ENCODE peak calls at places on chromosomes 13 and 19, in six cellular contexts. One of them, this sample, is unnamed.

GRCh38 chr19:38792250-38793111 is 3.5 kb downstream of the LGALS7B start:
- DNase-seq in cardiac muscle cell: peak
- DNase-seq in GM06990: peak
- DNase-seq in cardiac fibroblast: peak
- DNase-seq in kidney epithelial cell: no peak
- DNase-seq in left lung: peak
- DNase-seq in this sample: no peak

GRCh38 chr19:41501854-41502253 is 58.9 kb downstream of the ERICH4 start:
- DNase-seq in cardiac muscle cell: no peak
- DNase-seq in cardiac fibroblast: no peak
- DNase-seq in left lung: no peak
- DNase-seq in GM06990: no peak
- DNase-seq in kidney epithelial cell: no peak
- DNase-seq in this sample: no peak

GRCh38 chr13:112643759-112644459 is 45.9 kb upstream of the ATP11A start:
- DNase-seq in GM06990: no peak
- DNase-seq in left lung: peak
- DNase-seq in cardiac muscle cell: no peak
- DNase-seq in kidney epithelial cell: no peak
- DNase-seq in cardiac fibroblast: no peak
- DNase-seq in this sample: no peak

GRCh38 chr19:20038358-20039202 is 725 bp downstream of the ZNF682 start:
- DNase-seq in GM06990: no peak
- DNase-seq in cardiac muscle cell: no peak
- DNase-seq in left lung: no peak
- DNase-seq in cardiac fibroblast: peak
- DNase-seq in kidney epithelial cell: no peak
- DNase-seq in this sample: no peak

GRCh38 chr13:40082644-40083043 is 427.2 kb downstream of the COG6 start:
- DNase-seq in cardiac muscle cell: peak
- DNase-seq in cardiac fibroblast: peak
- DNase-seq in GM06990: no peak
- DNase-seq in kidney epithelial cell: no peak
- DNase-seq in left lung: no peak
- DNase-seq in this sample: no peak

GRCh38 chr19:33731886-33732285 is 64.8 kb upstream of the KCTD15 start:
- DNase-seq in kidney epithelial cell: no peak
- DNase-seq in cardiac fibroblast: no peak
- DNase-seq in left lung: no peak
- DNase-seq in GM06990: no peak
- DNase-seq in cardiac muscle cell: no peak
- DNase-seq in this sample: no peak

GRCh38 chr19:21158523-21159135 is 16.8 kb downstream of the ZNF431 start:
- DNase-seq in cardiac muscle cell: peak
- DNase-seq in cardiac fibroblast: peak
- DNase-seq in kidney epithelial cell: no peak
- DNase-seq in GM06990: no peak
- DNase-seq in left lung: no peak
- DNase-seq in this sample: no peak

GRCh38 chr19:16615788-16616187 is 12.2 kb downstream of the MED26 start:
- DNase-seq in GM06990: no peak
- DNase-seq in left lung: no peak
- DNase-seq in kidney epithelial cell: no peak
- DNase-seq in cardiac fibroblast: no peak
- DNase-seq in cardiac muscle cell: no peak
- DNase-seq in this sample: no peak

GRCh38 chr19:16067205-16067938 is 8.9 kb upstream of the TPM4 start:
- DNase-seq in cardiac muscle cell: peak
- DNase-seq in GM06990: no peak
- DNase-seq in cardiac fibroblast: peak
- DNase-seq in left lung: peak
- DNase-seq in kidney epithelial cell: no peak
- DNase-seq in this sample: no peak

GRCh38 chr13:43397110-43397509 is 373.7 kb downstream of the DNAJC15 start:
- DNase-seq in kidney epithelial cell: no peak
- DNase-seq in left lung: no peak
- DNase-seq in GM06990: no peak
- DNase-seq in cardiac fibroblast: peak
- DNase-seq in cardiac muscle cell: peak
- DNase-seq in this sample: no peak

GRCh38 chr13:51895906-51896888 is 34.4 kb downstream of the CCDC70 start:
- DNase-seq in cardiac muscle cell: peak
- DNase-seq in left lung: no peak
- DNase-seq in kidney epithelial cell: peak
- DNase-seq in cardiac fibroblast: peak
- DNase-seq in GM06990: no peak
- DNase-seq in this sample: no peak

DNA sequence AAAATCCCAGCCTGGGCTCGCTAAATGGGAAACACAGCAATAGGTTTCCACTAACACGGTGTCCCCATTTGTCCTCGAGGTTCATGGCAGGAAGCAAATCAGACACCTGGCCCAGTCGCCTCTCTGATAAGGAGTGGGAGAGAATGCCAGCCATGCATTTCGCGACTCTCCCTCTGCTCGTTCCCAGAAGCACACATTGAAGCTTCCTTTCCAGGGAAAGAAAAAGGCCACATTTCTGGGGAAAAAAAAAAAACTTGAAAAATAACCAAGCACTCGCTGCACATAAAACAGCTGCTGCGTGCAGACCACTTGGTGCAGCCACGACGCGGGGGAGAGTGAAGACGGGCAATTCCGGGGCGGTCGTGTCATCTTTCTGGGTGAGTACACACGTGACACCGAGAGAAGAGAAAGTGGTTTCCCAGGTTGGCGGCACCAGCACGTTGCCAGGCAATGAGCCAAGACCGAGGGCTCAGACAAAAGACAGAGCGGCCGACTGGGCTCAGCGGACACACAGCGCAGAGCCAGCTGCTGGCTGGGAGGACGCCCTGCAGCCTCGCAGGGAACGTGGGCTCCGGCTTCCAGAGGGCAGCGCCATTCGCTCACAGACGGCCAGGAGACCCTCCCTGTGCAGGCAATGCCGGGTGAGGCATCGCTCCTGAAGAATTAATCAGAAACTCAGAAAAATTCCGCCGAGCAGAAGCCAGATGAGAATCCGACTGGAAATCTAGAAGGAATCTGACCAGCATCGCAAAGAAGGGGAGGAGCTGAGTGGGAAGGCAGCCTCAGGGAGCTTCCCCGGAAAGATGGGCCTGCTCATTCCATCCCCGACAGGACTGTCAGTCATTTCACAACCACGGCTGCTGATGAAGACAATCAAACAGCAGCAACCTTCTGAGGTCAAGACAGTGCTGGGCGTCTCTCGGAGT is 83.2 kb upstream of the IRS2 start:
- DNase-seq in GM06990: peak
- DNase-seq in cardiac muscle cell: peak
- DNase-seq in left lung: peak
- DNase-seq in kidney epithelial cell: peak
- DNase-seq in cardiac fibroblast: peak
- DNase-seq in this sample: no peak
- TF ChIP-seq CTCF in GM06990: no peak
- TF ChIP-seq CTCF in cardiac muscle cell: peak
- TF ChIP-seq CTCF in left lung: no peak
- TF ChIP-seq CTCF in kidney epithelial cell: peak
- TF ChIP-seq CTCF in cardiac fibroblast: peak
- TF ChIP-seq CTCF in this sample: no peak

GRCh38 chr13:74134777-74135305 is 637 bp upstream of the KLF12 start:
- DNase-seq in kidney epithelial cell: no peak
- DNase-seq in cardiac fibroblast: peak
- DNase-seq in cardiac muscle cell: no peak
- DNase-seq in GM06990: no peak
- DNase-seq in left lung: peak
- DNase-seq in this sample: peak
- TF ChIP-seq CTCF in kidney epithelial cell: no peak
- TF ChIP-seq CTCF in cardiac fibroblast: no peak
- TF ChIP-seq CTCF in cardiac muscle cell: no peak
- TF ChIP-seq CTCF in GM06990: no peak
- TF ChIP-seq CTCF in left lung: no peak
- TF ChIP-seq CTCF in this sample: no peak

GRCh38 chr13:48400820-48401219 is 12.1 kb downstream of the LPAR6 start:
- DNase-seq in GM06990: no peak
- DNase-seq in left lung: no peak
- DNase-seq in kidney epithelial cell: no peak
- DNase-seq in cardiac muscle cell: peak
- DNase-seq in cardiac fibroblast: peak
- DNase-seq in this sample: no peak
- TF ChIP-seq CTCF in GM06990: no peak
- TF ChIP-seq CTCF in left lung: no peak
- TF ChIP-seq CTCF in kidney epithelial cell: no peak
- TF ChIP-seq CTCF in cardiac muscle cell: peak
- TF ChIP-seq CTCF in cardiac fibroblast: no peak
- TF ChIP-seq CTCF in this sample: no peak

DNA sequence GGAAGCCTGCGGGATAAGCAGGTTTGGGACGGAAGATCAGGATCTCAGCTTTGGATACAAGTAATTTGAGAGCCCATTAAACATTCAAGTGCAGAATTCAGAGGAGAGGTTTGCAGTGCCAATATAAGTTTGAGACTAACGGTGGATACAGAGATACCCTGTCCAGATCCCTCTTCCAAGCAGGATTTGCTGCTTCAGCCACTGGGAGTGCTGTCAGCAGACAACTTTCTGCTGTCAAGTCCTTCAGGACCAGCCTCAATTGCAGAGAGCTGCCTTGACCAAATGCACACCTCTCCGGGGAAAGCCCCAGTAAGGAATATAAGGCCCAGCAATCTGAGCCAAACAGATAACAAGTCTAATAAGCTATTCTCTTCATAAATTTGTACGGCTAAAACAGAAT is 46.1 kb upstream of the ZNF780A start:
- DNase-seq in GM06990: no peak
- DNase-seq in left lung: no peak
- DNase-seq in cardiac fibroblast: no peak
- DNase-seq in cardiac muscle cell: no peak
- DNase-seq in kidney epithelial cell: no peak
- DNase-seq in this sample: no peak
- TF ChIP-seq CTCF in GM06990: no peak
- TF ChIP-seq CTCF in left lung: no peak
- TF ChIP-seq CTCF in cardiac fibroblast: no peak
- TF ChIP-seq CTCF in cardiac muscle cell: no peak
- TF ChIP-seq CTCF in kidney epithelial cell: peak
- TF ChIP-seq CTCF in this sample: no peak

GRCh38 chr19:10251792-10252694 is at the start of gene MRPL4:
- DNase-seq in GM06990: peak
- DNase-seq in cardiac muscle cell: peak
- DNase-seq in cardiac fibroblast: peak
- DNase-seq in left lung: peak
- DNase-seq in kidney epithelial cell: peak
- DNase-seq in this sample: peak
- TF ChIP-seq CTCF in GM06990: no peak
- TF ChIP-seq CTCF in cardiac muscle cell: no peak
- TF ChIP-seq CTCF in cardiac fibroblast: no peak
- TF ChIP-seq CTCF in left lung: no peak
- TF ChIP-seq CTCF in kidney epithelial cell: no peak
- TF ChIP-seq CTCF in this sample: no peak

DNA sequence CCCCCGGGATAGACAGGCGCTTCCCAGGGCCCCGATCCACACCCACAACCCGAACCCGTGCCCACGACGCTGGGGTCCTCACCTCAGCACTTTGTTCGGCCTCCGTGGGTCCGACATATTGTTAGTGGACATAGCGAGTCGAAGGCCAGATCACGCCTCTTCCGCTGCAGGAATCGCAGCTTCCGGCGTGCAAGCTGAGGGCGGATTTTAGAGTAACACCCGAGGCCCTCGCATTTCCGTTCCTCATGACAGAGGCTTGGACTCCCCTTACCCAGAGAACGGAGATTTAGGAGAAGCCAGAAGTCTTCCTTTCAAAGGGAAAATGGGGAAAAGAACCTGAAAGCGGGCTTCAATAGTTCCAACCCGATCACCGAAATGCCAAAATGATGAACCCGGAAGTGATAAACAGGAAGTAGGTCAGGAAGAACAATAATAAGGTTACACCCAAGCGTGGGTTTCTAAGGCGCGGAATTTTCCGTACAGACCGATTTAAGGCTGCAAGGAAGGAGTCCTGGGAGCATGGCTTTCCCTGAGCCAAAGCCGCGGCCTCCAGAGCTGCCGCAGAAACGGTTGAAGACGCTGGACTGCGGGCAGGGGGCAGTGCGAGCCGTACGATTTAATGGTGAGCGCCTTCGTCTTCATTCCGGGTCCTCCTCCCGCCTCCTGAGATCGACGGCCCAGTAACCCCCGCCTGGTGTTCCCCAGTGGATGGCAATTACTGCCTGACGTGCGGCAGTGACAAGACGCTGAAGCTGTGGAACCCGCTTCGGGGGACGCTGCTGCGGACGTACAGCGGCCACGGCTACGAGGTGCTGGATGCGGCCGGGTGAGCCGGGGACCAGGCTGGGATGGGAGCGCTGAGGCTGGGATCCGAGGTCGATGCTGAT is 2.9 kb downstream of the WDR83 start:
- DNase-seq in cardiac muscle cell: peak
- DNase-seq in GM06990: peak
- DNase-seq in left lung: peak
- DNase-seq in kidney epithelial cell: no peak
- DNase-seq in cardiac fibroblast: peak
- DNase-seq in this sample: no peak
- TF ChIP-seq CTCF in cardiac muscle cell: no peak
- TF ChIP-seq CTCF in GM06990: no peak
- TF ChIP-seq CTCF in left lung: no peak
- TF ChIP-seq CTCF in kidney epithelial cell: no peak
- TF ChIP-seq CTCF in cardiac fibroblast: no peak
- TF ChIP-seq CTCF in this sample: no peak

GRCh38 chr13:29260684-29261083 is 334.8 kb downstream of the SLC7A1 start:
- DNase-seq in kidney epithelial cell: no peak
- DNase-seq in left lung: no peak
- DNase-seq in cardiac fibroblast: peak
- DNase-seq in cardiac muscle cell: no peak
- DNase-seq in GM06990: no peak
- DNase-seq in this sample: no peak

GRCh38 chr13:29266743-29267142 is 328.7 kb downstream of the SLC7A1 start:
- DNase-seq in GM06990: no peak
- DNase-seq in left lung: no peak
- DNase-seq in cardiac fibroblast: no peak
- DNase-seq in cardiac muscle cell: no peak
- DNase-seq in kidney epithelial cell: no peak
- DNase-seq in this sample: no peak

GRCh38 chr13:29270536-29271045 is 324.9 kb downstream of the SLC7A1 start:
- DNase-seq in cardiac fibroblast: no peak
- DNase-seq in kidney epithelial cell: no peak
- DNase-seq in cardiac muscle cell: no peak
- DNase-seq in GM06990: no peak
- DNase-seq in left lung: no peak
- DNase-seq in this sample: no peak

GRCh38 chr13:29266261-29266660 is 329.2 kb downstream of the SLC7A1 start:
- DNase-seq in left lung: no peak
- DNase-seq in cardiac fibroblast: no peak
- DNase-seq in GM06990: no peak
- DNase-seq in cardiac muscle cell: no peak
- DNase-seq in kidney epithelial cell: no peak
- DNase-seq in this sample: no peak
- TF ChIP-seq CTCF in left lung: no peak
- TF ChIP-seq CTCF in cardiac fibroblast: no peak
- TF ChIP-seq CTCF in GM06990: peak
- TF ChIP-seq CTCF in cardiac muscle cell: no peak
- TF ChIP-seq CTCF in kidney epithelial cell: no peak
- TF ChIP-seq CTCF in this sample: no peak

This sample was measured in type B pancreatic cell.